ENCODE peak calls at places on chromosomes 13 and 19, in six cellular contexts. J is GM23248, P is posterior cingulate gyrus, K is LoVo, A is Right ventricle myocardium superior, M is IMR-90. F is an unnamed sample.

GRCh38 chr13:110396476-110396875 is 89.4 kb downstream of the COL4A2 start:
- DNase-seq in J (no peak), P (no peak), K (no peak), A (no peak), M (no peak), F (no peak)

GRCh38 chr19:54035215-54036178 is 28.2 kb downstream of the VSTM1 start:
- DNase-seq in J (peak), P (no peak), K (no peak), A (no peak), M (peak), F (peak)

GRCh38 chr13:51733656-51734334 is 70.2 kb downstream of the DHRS12 start:
- DNase-seq in J (peak), P (no peak), K (no peak), A (no peak), M (peak), F (no peak)

GRCh38 chr13:113997845-113998751 is 24.2 kb upstream of the C13orf46 start:
- DNase-seq in J (peak), P (no peak), K (no peak), A (peak), M (peak), F (peak)

GRCh38 chr19:5246554-5247155 is 94.0 kb downstream of the PTPRS start:
- DNase-seq in J (no peak), P (no peak), K (no peak), A (no peak), M (no peak), F (no peak)

GRCh38 chr19:45876411-45877197 is 9.3 kb downstream of the IRF2BP1 start:
- DNase-seq in J (peak), P (no peak), K (no peak), A (peak), M (peak), F (no peak)

GRCh38 chr13:75691183-75691582 is 55.1 kb downstream of the LMO7 start:
- DNase-seq in J (peak), P (no peak), K (peak), A (no peak), M (peak), F (no peak)

GRCh38 chr19:36003284-36003683 is 5.3 kb downstream of the SYNE4 start:
- DNase-seq in J (no peak), P (no peak), K (no peak), A (no peak), M (no peak), F (no peak)

GRCh38 chr19:16801599-16801998 is 27.6 kb upstream of the SIN3B start:
- DNase-seq in J (peak), P (no peak), K (no peak), A (no peak), M (peak), F (no peak)

GRCh38 chr19:48501446-48501960 is 10.1 kb downstream of the LMTK3 start:
- DNase-seq in J (no peak), P (no peak), K (no peak), A (no peak), M (no peak), F (no peak)

GRCh38 chr19:55679343-55680257 is 4.6 kb downstream of the EPN1 start:
- DNase-seq in J (peak), P (no peak), K (no peak), A (no peak), M (peak), F (no peak)

GRCh38 chr19:41431426-41432386 is 4.5 kb upstream of the B3GNT8 start:
- DNase-seq in J (peak), P (no peak), K (no peak), A (peak), M (peak), F (no peak)

GRCh38 chr13:54805743-54806142 is 1777.1 kb downstream of the OLFM4 start:
- DNase-seq in J (no peak), P (no peak), K (no peak), A (no peak), M (no peak), F (no peak)

GRCh38 chr13:113076681-113077401 is 28.8 kb upstream of the F7 start:
- DNase-seq in J (no peak), P (peak), K (no peak), A (peak), M (no peak), F (no peak)

GRCh38 chr19:19568802-19569756 is 31.0 kb downstream of the CILP2 start:
- DNase-seq in J (peak), P (no peak), K (no peak), A (no peak), M (peak), F (no peak)

GRCh38 chr13:77519808-77520207 is 15.7 kb upstream of the SCEL start:
- DNase-seq in J (peak), P (no peak), K (no peak), A (no peak), M (no peak), F (no peak)

GRCh38 chr13:35804901-35805300 is 326.3 kb downstream of the DCLK1 start:
- DNase-seq in J (peak), P (no peak), K (no peak), A (no peak), M (peak), F (no peak)

GRCh38 chr19:28669804-28670203 is 543.1 kb downstream of the UQCRFS1 start:
- DNase-seq in J (no peak), P (no peak), K (no peak), A (no peak), M (no peak), F (no peak)

GRCh38 chr19:44643605-44644390 is at the start of gene PVR:
- DNase-seq in J (peak), P (peak), K (peak), A (peak), M (peak), F (peak)

GRCh38 chr13:43611631-43612416 is 174.9 kb downstream of the ENOX1 start:
- DNase-seq in J (no peak), P (no peak), K (no peak), A (no peak), M (no peak), F (no peak)

GRCh38 chr13:62357887-62358645 is 942.4 kb upstream of the PCDH20 start:
- DNase-seq in J (peak), P (no peak), K (peak), A (no peak), M (peak), F (no peak)

GRCh38 chr13:94345374-94346195 is 133.9 kb downstream of the DCT start:
- DNase-seq in J (peak), P (no peak), K (no peak), A (no peak), M (peak), F (no peak)

GRCh38 chr19:4390862-4391693 is 9.3 kb downstream of the SH3GL1 start:
- DNase-seq in J (peak), P (no peak), K (no peak), A (no peak), M (no peak), F (no peak)

GRCh38 chr13:94382960-94383359 is 96.5 kb downstream of the DCT start:
- DNase-seq in J (no peak), P (no peak), K (no peak), A (peak), M (no peak), F (no peak)

GRCh38 chr13:28322256-28322895 is 172.6 kb downstream of the FLT1 start:
- DNase-seq in J (peak), P (no peak), K (peak), A (no peak), M (peak), F (no peak)

GRCh38 chr19:20367811-20368294 is 197.7 kb downstream of the ZNF737 start:
- DNase-seq in J (no peak), P (no peak), K (no peak), A (no peak), M (no peak), F (no peak)

GRCh38 chr19:46491975-46492682 is 3.5 kb downstream of the PNMA8B start:
- DNase-seq in J (no peak), P (no peak), K (no peak), A (no peak), M (no peak), F (no peak)